ENCODE peak calls at places on chromosomes 7 and 10, in nine cellular contexts. One of them, this sample, is unnamed.

GRCh38 chr10:21334891-21335696 is 190.4 kb downstream of the SKIDA1 start:
- DNase-seq in activated T-cell treated with anti-CD3 and anti-CD28 coated beads for 24 hours: no peak
- DNase-seq in iPS DF 19.7: no peak
- DNase-seq in AG09309: peak
- DNase-seq in amygdala: no peak
- DNase-seq in activated T-helper 9 cell treated with anti-CD3 and anti-CD28 coated beads, Interleukin-2, amount 50 U/mL, for 16 hours: no peak
- DNase-seq in M059J: peak
- DNase-seq in aorta: peak
- DNase-seq in GM12892: no peak
- DNase-seq in this sample: peak

GRCh38 chr10:6195891-6196290 is 6.8 kb upstream of the PFKFB3 start:
- DNase-seq in activated T-cell treated with anti-CD3 and anti-CD28 coated beads for 24 hours: no peak
- DNase-seq in iPS DF 19.7: no peak
- DNase-seq in AG09309: no peak
- DNase-seq in amygdala: no peak
- DNase-seq in activated T-helper 9 cell treated with anti-CD3 and anti-CD28 coated beads, Interleukin-2, amount 50 U/mL, for 16 hours: no peak
- DNase-seq in M059J: peak
- DNase-seq in aorta: peak
- DNase-seq in GM12892: no peak
- DNase-seq in this sample: no peak

GRCh38 chr7:144827581-144828139 is 8.2 kb downstream of the TPK1 start:
- DNase-seq in activated T-cell treated with anti-CD3 and anti-CD28 coated beads for 24 hours: no peak
- DNase-seq in iPS DF 19.7: no peak
- DNase-seq in AG09309: no peak
- DNase-seq in amygdala: no peak
- DNase-seq in activated T-helper 9 cell treated with anti-CD3 and anti-CD28 coated beads, Interleukin-2, amount 50 U/mL, for 16 hours: no peak
- DNase-seq in M059J: peak
- DNase-seq in aorta: no peak
- DNase-seq in GM12892: no peak
- DNase-seq in this sample: peak

GRCh38 chr7:90180011-90180585 is 25.8 kb downstream of the STEAP1 start:
- DNase-seq in activated T-cell treated with anti-CD3 and anti-CD28 coated beads for 24 hours: no peak
- DNase-seq in iPS DF 19.7: no peak
- DNase-seq in AG09309: peak
- DNase-seq in amygdala: no peak
- DNase-seq in activated T-helper 9 cell treated with anti-CD3 and anti-CD28 coated beads, Interleukin-2, amount 50 U/mL, for 16 hours: no peak
- DNase-seq in M059J: peak
- DNase-seq in aorta: no peak
- DNase-seq in GM12892: no peak
- DNase-seq in this sample: no peak

GRCh38 chr10:72316386-72316700 is 38.4 kb downstream of the DNAJB12 start:
- DNase-seq in activated T-cell treated with anti-CD3 and anti-CD28 coated beads for 24 hours: no peak
- DNase-seq in iPS DF 19.7: no peak
- DNase-seq in AG09309: no peak
- DNase-seq in amygdala: no peak
- DNase-seq in activated T-helper 9 cell treated with anti-CD3 and anti-CD28 coated beads, Interleukin-2, amount 50 U/mL, for 16 hours: no peak
- DNase-seq in M059J: no peak
- DNase-seq in aorta: no peak
- DNase-seq in GM12892: no peak
- DNase-seq in this sample: no peak

GRCh38 chr10:50807851-50808776 is 68.4 kb downstream of the ASAH2B start:
- DNase-seq in activated T-cell treated with anti-CD3 and anti-CD28 coated beads for 24 hours: no peak
- DNase-seq in iPS DF 19.7: no peak
- DNase-seq in AG09309: no peak
- DNase-seq in amygdala: no peak
- DNase-seq in activated T-helper 9 cell treated with anti-CD3 and anti-CD28 coated beads, Interleukin-2, amount 50 U/mL, for 16 hours: no peak
- DNase-seq in M059J: peak
- DNase-seq in aorta: no peak
- DNase-seq in GM12892: no peak
- DNase-seq in this sample: no peak

GRCh38 chr7:36021367-36021766 is 131.7 kb upstream of the EEPD1 start:
- DNase-seq in activated T-cell treated with anti-CD3 and anti-CD28 coated beads for 24 hours: no peak
- DNase-seq in iPS DF 19.7: no peak
- DNase-seq in AG09309: no peak
- DNase-seq in amygdala: no peak
- DNase-seq in activated T-helper 9 cell treated with anti-CD3 and anti-CD28 coated beads, Interleukin-2, amount 50 U/mL, for 16 hours: no peak
- DNase-seq in M059J: peak
- DNase-seq in aorta: no peak
- DNase-seq in GM12892: no peak
- DNase-seq in this sample: no peak

GRCh38 chr10:29268011-29268410 is 20.9 kb upstream of the LYZL1 start:
- DNase-seq in activated T-cell treated with anti-CD3 and anti-CD28 coated beads for 24 hours: no peak
- DNase-seq in iPS DF 19.7: no peak
- DNase-seq in AG09309: no peak
- DNase-seq in amygdala: no peak
- DNase-seq in activated T-helper 9 cell treated with anti-CD3 and anti-CD28 coated beads, Interleukin-2, amount 50 U/mL, for 16 hours: no peak
- DNase-seq in M059J: peak
- DNase-seq in aorta: no peak
- DNase-seq in GM12892: no peak
- DNase-seq in this sample: no peak

GRCh38 chr10:133125901-133126300 is 34.1 kb upstream of the KNDC1 start:
- DNase-seq in activated T-cell treated with anti-CD3 and anti-CD28 coated beads for 24 hours: no peak
- DNase-seq in iPS DF 19.7: no peak
- DNase-seq in AG09309: no peak
- DNase-seq in amygdala: no peak
- DNase-seq in activated T-helper 9 cell treated with anti-CD3 and anti-CD28 coated beads, Interleukin-2, amount 50 U/mL, for 16 hours: no peak
- DNase-seq in M059J: no peak
- DNase-seq in aorta: no peak
- DNase-seq in GM12892: no peak
- DNase-seq in this sample: no peak

GRCh38 chr7:66283003-66283920 is 78.1 kb downstream of the TPST1 start:
- DNase-seq in activated T-cell treated with anti-CD3 and anti-CD28 coated beads for 24 hours: no peak
- DNase-seq in iPS DF 19.7: no peak
- DNase-seq in AG09309: peak
- DNase-seq in amygdala: no peak
- DNase-seq in activated T-helper 9 cell treated with anti-CD3 and anti-CD28 coated beads, Interleukin-2, amount 50 U/mL, for 16 hours: no peak
- DNase-seq in M059J: peak
- DNase-seq in aorta: no peak
- DNase-seq in GM12892: no peak
- DNase-seq in this sample: no peak

GRCh38 chr7:51023547-51023946 is 240.9 kb upstream of the GRB10 start:
- DNase-seq in activated T-cell treated with anti-CD3 and anti-CD28 coated beads for 24 hours: no peak
- DNase-seq in iPS DF 19.7: no peak
- DNase-seq in AG09309: no peak
- DNase-seq in amygdala: no peak
- DNase-seq in activated T-helper 9 cell treated with anti-CD3 and anti-CD28 coated beads, Interleukin-2, amount 50 U/mL, for 16 hours: no peak
- DNase-seq in M059J: no peak
- DNase-seq in aorta: no peak
- DNase-seq in GM12892: no peak
- DNase-seq in this sample: peak

GRCh38 chr10:124997791-124998623 is 56.1 kb downstream of the ZRANB1 start:
- DNase-seq in activated T-cell treated with anti-CD3 and anti-CD28 coated beads for 24 hours: no peak
- DNase-seq in iPS DF 19.7: no peak
- DNase-seq in AG09309: no peak
- DNase-seq in amygdala: no peak
- DNase-seq in activated T-helper 9 cell treated with anti-CD3 and anti-CD28 coated beads, Interleukin-2, amount 50 U/mL, for 16 hours: no peak
- DNase-seq in M059J: no peak
- DNase-seq in aorta: peak
- DNase-seq in GM12892: no peak
- DNase-seq in this sample: peak

GRCh38 chr10:48520594-48520993 is 84.3 kb downstream of the ARHGAP22 start:
- DNase-seq in activated T-cell treated with anti-CD3 and anti-CD28 coated beads for 24 hours: no peak
- DNase-seq in iPS DF 19.7: no peak
- DNase-seq in AG09309: no peak
- DNase-seq in amygdala: no peak
- DNase-seq in activated T-helper 9 cell treated with anti-CD3 and anti-CD28 coated beads, Interleukin-2, amount 50 U/mL, for 16 hours: no peak
- DNase-seq in M059J: no peak
- DNase-seq in aorta: no peak
- DNase-seq in GM12892: no peak
- DNase-seq in this sample: no peak

GRCh38 chr10:100347568-100348195 is 649 bp downstream of the SCD start:
- DNase-seq in activated T-cell treated with anti-CD3 and anti-CD28 coated beads for 24 hours: no peak
- DNase-seq in iPS DF 19.7: no peak
- DNase-seq in AG09309: no peak
- DNase-seq in amygdala: peak
- DNase-seq in activated T-helper 9 cell treated with anti-CD3 and anti-CD28 coated beads, Interleukin-2, amount 50 U/mL, for 16 hours: no peak
- DNase-seq in M059J: no peak
- DNase-seq in aorta: no peak
- DNase-seq in GM12892: no peak
- DNase-seq in this sample: no peak

GRCh38 chr7:98202367-98203195 is 8.7 kb upstream of the BHLHA15 start:
- DNase-seq in activated T-cell treated with anti-CD3 and anti-CD28 coated beads for 24 hours: peak
- DNase-seq in iPS DF 19.7: no peak
- DNase-seq in AG09309: no peak
- DNase-seq in amygdala: no peak
- DNase-seq in activated T-helper 9 cell treated with anti-CD3 and anti-CD28 coated beads, Interleukin-2, amount 50 U/mL, for 16 hours: peak
- DNase-seq in M059J: no peak
- DNase-seq in aorta: no peak
- DNase-seq in GM12892: peak
- DNase-seq in this sample: no peak

GRCh38 chr10:77111611-77112550 is 525.7 kb downstream of the KCNMA1 start:
- DNase-seq in activated T-cell treated with anti-CD3 and anti-CD28 coated beads for 24 hours: no peak
- DNase-seq in iPS DF 19.7: peak
- DNase-seq in AG09309: peak
- DNase-seq in amygdala: no peak
- DNase-seq in activated T-helper 9 cell treated with anti-CD3 and anti-CD28 coated beads, Interleukin-2, amount 50 U/mL, for 16 hours: no peak
- DNase-seq in M059J: peak
- DNase-seq in aorta: no peak
- DNase-seq in GM12892: no peak
- DNase-seq in this sample: peak

GRCh38 chr10:87092356-87092860 is 2.2 kb downstream of the GLUD1 start:
- DNase-seq in activated T-cell treated with anti-CD3 and anti-CD28 coated beads for 24 hours: no peak
- DNase-seq in iPS DF 19.7: no peak
- DNase-seq in AG09309: no peak
- DNase-seq in amygdala: no peak
- DNase-seq in activated T-helper 9 cell treated with anti-CD3 and anti-CD28 coated beads, Interleukin-2, amount 50 U/mL, for 16 hours: no peak
- DNase-seq in M059J: peak
- DNase-seq in aorta: no peak
- DNase-seq in GM12892: no peak
- DNase-seq in this sample: no peak

GRCh38 chr7:107242267-107242666 is 73.5 kb downstream of the HBP1 start:
- DNase-seq in activated T-cell treated with anti-CD3 and anti-CD28 coated beads for 24 hours: no peak
- DNase-seq in iPS DF 19.7: no peak
- DNase-seq in AG09309: no peak
- DNase-seq in amygdala: no peak
- DNase-seq in activated T-helper 9 cell treated with anti-CD3 and anti-CD28 coated beads, Interleukin-2, amount 50 U/mL, for 16 hours: no peak
- DNase-seq in M059J: no peak
- DNase-seq in aorta: no peak
- DNase-seq in GM12892: no peak
- DNase-seq in this sample: no peak

GRCh38 chr7:1597791-1598190 is 28.0 kb upstream of the PSMG3 start:
- DNase-seq in activated T-cell treated with anti-CD3 and anti-CD28 coated beads for 24 hours: no peak
- DNase-seq in iPS DF 19.7: no peak
- DNase-seq in AG09309: no peak
- DNase-seq in amygdala: no peak
- DNase-seq in activated T-helper 9 cell treated with anti-CD3 and anti-CD28 coated beads, Interleukin-2, amount 50 U/mL, for 16 hours: no peak
- DNase-seq in M059J: no peak
- DNase-seq in aorta: no peak
- DNase-seq in GM12892: no peak
- DNase-seq in this sample: no peak

GRCh38 chr7:51139796-51140195 is 176.8 kb downstream of the COBL start:
- DNase-seq in activated T-cell treated with anti-CD3 and anti-CD28 coated beads for 24 hours: no peak
- DNase-seq in iPS DF 19.7: no peak
- DNase-seq in AG09309: no peak
- DNase-seq in amygdala: no peak
- DNase-seq in activated T-helper 9 cell treated with anti-CD3 and anti-CD28 coated beads, Interleukin-2, amount 50 U/mL, for 16 hours: no peak
- DNase-seq in M059J: peak
- DNase-seq in aorta: no peak
- DNase-seq in GM12892: no peak
- DNase-seq in this sample: no peak

GRCh38 chr7:76236226-76236625 is 34.5 kb downstream of the SRRM3 start:
- DNase-seq in activated T-cell treated with anti-CD3 and anti-CD28 coated beads for 24 hours: no peak
- DNase-seq in iPS DF 19.7: no peak
- DNase-seq in AG09309: no peak
- DNase-seq in amygdala: no peak
- DNase-seq in activated T-helper 9 cell treated with anti-CD3 and anti-CD28 coated beads, Interleukin-2, amount 50 U/mL, for 16 hours: no peak
- DNase-seq in M059J: no peak
- DNase-seq in aorta: no peak
- DNase-seq in GM12892: no peak
- DNase-seq in this sample: no peak

GRCh38 chr10:368579-369255 is 233.5 kb downstream of the ZMYND11 start:
- DNase-seq in activated T-cell treated with anti-CD3 and anti-CD28 coated beads for 24 hours: no peak
- DNase-seq in iPS DF 19.7: no peak
- DNase-seq in AG09309: no peak
- DNase-seq in amygdala: no peak
- DNase-seq in activated T-helper 9 cell treated with anti-CD3 and anti-CD28 coated beads, Interleukin-2, amount 50 U/mL, for 16 hours: no peak
- DNase-seq in M059J: no peak
- DNase-seq in aorta: no peak
- DNase-seq in GM12892: no peak
- DNase-seq in this sample: no peak

GRCh38 chr7:44736896-44737295 is 11.8 kb upstream of the ZMIZ2 start:
- DNase-seq in activated T-cell treated with anti-CD3 and anti-CD28 coated beads for 24 hours: no peak
- DNase-seq in iPS DF 19.7: no peak
- DNase-seq in AG09309: no peak
- DNase-seq in amygdala: no peak
- DNase-seq in activated T-helper 9 cell treated with anti-CD3 and anti-CD28 coated beads, Interleukin-2, amount 50 U/mL, for 16 hours: no peak
- DNase-seq in M059J: no peak
- DNase-seq in aorta: no peak
- DNase-seq in GM12892: no peak
- DNase-seq in this sample: no peak

GRCh38 chr7:75881436-75882095 is 2.7 kb downstream of the RHBDD2 start:
- DNase-seq in activated T-cell treated with anti-CD3 and anti-CD28 coated beads for 24 hours: no peak
- DNase-seq in iPS DF 19.7: no peak
- DNase-seq in AG09309: no peak
- DNase-seq in amygdala: no peak
- DNase-seq in activated T-helper 9 cell treated with anti-CD3 and anti-CD28 coated beads, Interleukin-2, amount 50 U/mL, for 16 hours: no peak
- DNase-seq in M059J: no peak
- DNase-seq in aorta: no peak
- DNase-seq in GM12892: no peak
- DNase-seq in this sample: no peak

GRCh38 chr10:97059006-97059871 is 126.5 kb downstream of the SLIT1 start:
- DNase-seq in activated T-cell treated with anti-CD3 and anti-CD28 coated beads for 24 hours: no peak
- DNase-seq in iPS DF 19.7: no peak
- DNase-seq in AG09309: no peak
- DNase-seq in amygdala: peak
- DNase-seq in activated T-helper 9 cell treated with anti-CD3 and anti-CD28 coated beads, Interleukin-2, amount 50 U/mL, for 16 hours: no peak
- DNase-seq in M059J: no peak
- DNase-seq in aorta: no peak
- DNase-seq in GM12892: no peak
- DNase-seq in this sample: no peak

GRCh38 chr7:16066805-16067459 is 354.4 kb downstream of the CRPPA start:
- DNase-seq in activated T-cell treated with anti-CD3 and anti-CD28 coated beads for 24 hours: no peak
- DNase-seq in iPS DF 19.7: no peak
- DNase-seq in AG09309: no peak
- DNase-seq in amygdala: peak
- DNase-seq in activated T-helper 9 cell treated with anti-CD3 and anti-CD28 coated beads, Interleukin-2, amount 50 U/mL, for 16 hours: no peak
- DNase-seq in M059J: peak
- DNase-seq in aorta: no peak
- DNase-seq in GM12892: no peak
- DNase-seq in this sample: no peak

GRCh38 chr10:8042032-8042863 is 12.2 kb upstream of the GATA3 start:
- DNase-seq in activated T-cell treated with anti-CD3 and anti-CD28 coated beads for 24 hours: no peak
- DNase-seq in iPS DF 19.7: no peak
- DNase-seq in AG09309: no peak
- DNase-seq in amygdala: no peak
- DNase-seq in activated T-helper 9 cell treated with anti-CD3 and anti-CD28 coated beads, Interleukin-2, amount 50 U/mL, for 16 hours: no peak
- DNase-seq in M059J: no peak
- DNase-seq in aorta: no peak
- DNase-seq in GM12892: no peak
- DNase-seq in this sample: no peak

GRCh38 chr10:65898055-65898454 is 1027.8 kb upstream of the LRRTM3 start:
- DNase-seq in activated T-cell treated with anti-CD3 and anti-CD28 coated beads for 24 hours: no peak
- DNase-seq in iPS DF 19.7: no peak
- DNase-seq in AG09309: no peak
- DNase-seq in amygdala: no peak
- DNase-seq in activated T-helper 9 cell treated with anti-CD3 and anti-CD28 coated beads, Interleukin-2, amount 50 U/mL, for 16 hours: no peak
- DNase-seq in M059J: no peak
- DNase-seq in aorta: no peak
- DNase-seq in GM12892: no peak
- DNase-seq in this sample: no peak

GRCh38 chr10:91043173-91043910 is 122.5 kb upstream of the ANKRD1 start:
- DNase-seq in activated T-cell treated with anti-CD3 and anti-CD28 coated beads for 24 hours: no peak
- DNase-seq in iPS DF 19.7: no peak
- DNase-seq in AG09309: peak
- DNase-seq in amygdala: no peak
- DNase-seq in activated T-helper 9 cell treated with anti-CD3 and anti-CD28 coated beads, Interleukin-2, amount 50 U/mL, for 16 hours: no peak
- DNase-seq in M059J: peak
- DNase-seq in aorta: no peak
- DNase-seq in GM12892: no peak
- DNase-seq in this sample: peak

GRCh38 chr10:110346914-110347313 is 42.2 kb upstream of the SMNDC1 start:
- DNase-seq in activated T-cell treated with anti-CD3 and anti-CD28 coated beads for 24 hours: no peak
- DNase-seq in iPS DF 19.7: no peak
- DNase-seq in AG09309: no peak
- DNase-seq in amygdala: no peak
- DNase-seq in activated T-helper 9 cell treated with anti-CD3 and anti-CD28 coated beads, Interleukin-2, amount 50 U/mL, for 16 hours: no peak
- DNase-seq in M059J: no peak
- DNase-seq in aorta: no peak
- DNase-seq in GM12892: no peak
- DNase-seq in this sample: no peak

GRCh38 chr10:29634764-29635625 is at the start of gene SVIL:
- DNase-seq in activated T-cell treated with anti-CD3 and anti-CD28 coated beads for 24 hours: no peak
- DNase-seq in iPS DF 19.7: peak
- DNase-seq in AG09309: no peak
- DNase-seq in amygdala: no peak
- DNase-seq in activated T-helper 9 cell treated with anti-CD3 and anti-CD28 coated beads, Interleukin-2, amount 50 U/mL, for 16 hours: no peak
- DNase-seq in M059J: peak
- DNase-seq in aorta: peak
- DNase-seq in GM12892: no peak
- DNase-seq in this sample: peak